ENCODE peak calls at places on chromosome 16, in six cellular contexts. I is BJ, B is MM.1S, O is NB4, X is sigmoid colon, G is breast epithelium. F is an unnamed sample.

GRCh38 chr16:71293921-71294320 is 4.7 kb upstream of the CMTR2 start:
- DNase-seq in G (no peak), I (no peak), O (no peak), B (no peak), X (no peak), F (no peak)

GRCh38 chr16:4609200-4610010 is 5.3 kb downstream of the UBALD1 start:
- DNase-seq in X (no peak), B (no peak), I (no peak), G (no peak), O (no peak), F (no peak)

GRCh38 chr16:15701975-15702970 is 52.2 kb downstream of the NDE1 start:
- DNase-seq in B (no peak), G (no peak), I (no peak), O (no peak), X (no peak), F (no peak)

GRCh38 chr16:80454802-80455201 is 86.0 kb upstream of the DYNLRB2 start:
- DNase-seq in O (no peak), X (no peak), G (no peak), B (no peak), I (no peak), F (no peak)

GRCh38 chr16:86630471-86630870 is 52.1 kb downstream of the FOXL1 start:
- DNase-seq in X (no peak), I (no peak), B (no peak), G (no peak), O (no peak), F (no peak)

GRCh38 chr16:14485811-14486519 is 144.1 kb downstream of the PARN start:
- DNase-seq in O (no peak), B (no peak), I (no peak), X (no peak), G (no peak), F (no peak)

GRCh38 chr16:64147941-64148340 is 973.9 kb downstream of the CDH11 start:
- DNase-seq in B (no peak), O (no peak), I (no peak), X (no peak), G (no peak), F (no peak)

GRCh38 chr16:29745853-29746345 is at the start of gene C16orf54:
- DNase-seq in G (peak; percentile 37), I (no peak), O (peak; percentile 99), X (peak; percentile 76), B (peak; percentile 95), F (no peak)

GRCh38 chr16:88928405-88929375 is 48.3 kb downstream of the CBFA2T3 start:
- DNase-seq in O (no peak), X (no peak), B (no peak), I (no peak), G (no peak), F (no peak)

GRCh38 chr16:11742041-11742535 is 569 bp downstream of the TXNDC11 start:
- DNase-seq in I (no peak), G (peak; percentile 26), O (no peak), X (peak; percentile 79), B (peak; percentile 33), F (no peak)

GRCh38 chr16:81189100-81189664 is 49.3 kb upstream of the BCO1 start:
- DNase-seq in X (peak; percentile 91), B (no peak), I (no peak), G (peak; percentile 47), O (no peak), F (peak; percentile 24)

GRCh38 chr16:15983898-15984297 is 34.5 kb downstream of the ABCC1 start:
- DNase-seq in B (no peak), O (no peak), I (no peak), X (no peak), G (no peak), F (no peak)

GRCh38 chr16:76164970-76165558 is 112.1 kb upstream of the CNTNAP4 start:
- DNase-seq in I (no peak), O (no peak), G (no peak), B (no peak), X (no peak), F (no peak)

GRCh38 chr16:57956270-57956808 is 14.6 kb downstream of the CNGB1 start:
- DNase-seq in X (no peak), I (no peak), G (no peak), O (no peak), B (no peak), F (no peak)

GRCh38 chr16:19607610-19608280 is 52.2 kb downstream of the VPS35L start:
- DNase-seq in B (no peak), O (no peak), G (no peak), X (no peak), I (peak; percentile 80), F (peak; percentile 72)

GRCh38 chr16:64251742-64252141 is 870.1 kb downstream of the CDH11 start:
- DNase-seq in X (no peak), O (no peak), B (no peak), G (no peak), I (no peak), F (no peak)

GRCh38 chr16:67857547-67858233 is 10.2 kb upstream of the CENPT start:
- DNase-seq in B (no peak), G (peak; percentile 85), I (peak; percentile 96), O (peak; percentile 30), X (peak; percentile 91), F (peak; percentile 86)

GRCh38 chr16:87956169-87956770 is 5.0 kb downstream of the BANP start:
- DNase-seq in B (peak; percentile 81), O (peak; percentile 80), G (no peak), I (no peak), X (no peak), F (no peak)

GRCh38 chr16:27649021-27649420 is 99.1 kb downstream of the KATNIP start:
- DNase-seq in X (no peak), B (no peak), O (no peak), G (no peak), I (no peak), F (no peak)

GRCh38 chr16:58348986-58349385 is 43.3 kb upstream of the GINS3 start:
- DNase-seq in B (no peak), I (no peak), O (no peak), X (no peak), G (no peak), F (no peak)

GRCh38 chr16:79810449-79811189 is 210.1 kb upstream of the MAF start:
- DNase-seq in B (no peak), G (no peak), X (no peak), O (no peak), I (no peak), F (no peak)

GRCh38 chr16:54460254-54460860 is 173.8 kb upstream of the IRX3 start:
- DNase-seq in I (no peak), O (no peak), G (no peak), B (no peak), X (no peak), F (no peak)

GRCh38 chr16:51881731-51882130 is 665.2 kb downstream of the TOX3 start:
- DNase-seq in B (no peak), I (no peak), O (no peak), G (no peak), X (no peak), F (no peak)

GRCh38 chr16:23359092-23359760 is 57.1 kb downstream of the SCNN1B start:
- DNase-seq in G (no peak), X (peak; percentile 46), B (no peak), O (no peak), I (no peak), F (no peak)

GRCh38 chr16:87489434-87490045 is 3.3 kb downstream of the ZCCHC14 start:
- DNase-seq in I (no peak), O (no peak), X (no peak), B (no peak), G (no peak), F (no peak)

GRCh38 chr16:85308585-85309540 is 196.6 kb upstream of the CIBAR2 start:
- DNase-seq in B (no peak), O (no peak), X (no peak), G (no peak), I (no peak), F (no peak)

GRCh38 chr16:9107025-9107970 is 15.9 kb downstream of the HAPSTR1 start:
- DNase-seq in O (no peak), X (no peak), B (no peak), G (no peak), I (no peak), F (no peak)

GRCh38 chr16:50151322-50151721 is 1.8 kb upstream of the TENT4B start:
- DNase-seq in B (no peak), G (no peak), I (no peak), O (peak; percentile 10), X (no peak), F (no peak)

GRCh38 chr16:50151744-50152143 is 1.4 kb upstream of the TENT4B start:
- DNase-seq in I (no peak), B (no peak), X (no peak), G (no peak), O (peak; percentile 43), F (no peak)

GRCh38 chr16:50152807-50153647 is at the start of gene TENT4B:
- DNase-seq in O (peak; percentile 92), G (peak; percentile 72), I (no peak), B (peak; percentile 78), X (peak; percentile 94), F (no peak)

GRCh38 chr16:50153648-50154368 is 702 bp downstream of the TENT4B start:
- DNase-seq in G (no peak), O (peak; percentile 68), X (peak; percentile 68), I (no peak), B (peak; percentile 28), F (no peak)

GRCh38 chr16:50152386-50152806 is 710 bp upstream of the TENT4B start:
- DNase-seq in B (peak; percentile 60), O (peak; percentile 75), I (no peak), X (peak; percentile 76), G (peak; percentile 33), F (no peak)
- H3K4me3 ChIP-seq in B (peak overlapping the region; percentile 84), O (peak overlapping the region; percentile 76), I (peak overlapping the region; percentile 62), X (peak overlapping the region; percentile 98), G (peak overlapping the region; percentile 91), F (peak overlapping the region; percentile 67)

GRCh38 chr16:600781-601180 is 10.9 kb downstream of the RAB40C start:
- DNase-seq in X (no peak), O (peak; percentile 33), B (no peak), G (no peak), I (no peak), F (no peak)
- TF ChIP-seq CTCF in X (no peak), O (peak; percentile 10), B (no peak), G (no peak), I (peak; percentile 19), F (peak; percentile 37)

GRCh38 chr16:31528726-31529397 is 1.2 kb downstream of the AHSP start:
- DNase-seq in O (no peak), G (no peak), B (no peak), X (no peak), I (no peak), F (no peak)
- H3K4me3 ChIP-seq in O (no peak overlapping the region), G (peak overlapping the region; percentile 68), B (no peak overlapping the region), X (peak overlapping the region; percentile 44), I (peak overlapping the region; percentile 34), F (peak overlapping the region; percentile 15)

DNA sequence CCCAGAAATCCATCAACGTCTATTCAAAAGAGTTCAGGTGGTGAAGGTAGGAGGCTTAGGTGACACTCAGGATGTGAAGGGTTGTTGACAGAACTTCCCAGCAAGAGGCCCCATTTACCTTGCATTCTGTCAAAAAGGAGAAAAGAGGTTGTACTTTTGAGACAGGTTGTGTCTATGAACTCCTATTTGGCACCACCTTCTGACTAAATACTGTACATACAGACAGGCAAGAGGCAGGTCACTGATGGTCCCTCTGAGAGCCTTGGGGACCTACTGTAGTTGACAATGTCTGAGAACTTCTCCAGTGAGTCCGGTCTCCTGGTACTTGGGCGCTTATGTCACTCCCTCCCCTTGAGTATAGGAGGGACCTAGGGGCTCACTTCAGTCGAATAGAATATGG is 479.3 kb upstream of the ZFHX3 start:
- DNase-seq in G (no peak), O (peak; percentile 6), I (no peak), B (no peak), X (no peak), F (no peak)
- TF ChIP-seq CTCF in G (no peak), O (no peak), I (no peak), B (no peak), X (no peak), F (peak; percentile 14)

F was measured in AG09309.